ENCODE peak calls at places on chromosome 6, in six cellular contexts. Q, O, E, L, C and Z are unnamed samples.

GRCh38 chr6:90397929-90398674 is 101.5 kb upstream of the BACH2 start:
- DNase-seq in Q (no peak), E (no peak), C (no peak), O (no peak), L (no peak), Z (no peak)

GRCh38 chr6:16518265-16518664 is 243.0 kb downstream of the ATXN1 start:
- DNase-seq in Q (no peak), C (no peak), L (no peak), O (peak), E (no peak), Z (no peak)

GRCh38 chr6:151141685-151142084 is 98.1 kb upstream of the AKAP12 start:
- DNase-seq in O (no peak), L (no peak), C (no peak), E (peak), Q (no peak), Z (no peak)

GRCh38 chr6:44487002-44487401 is 99.5 kb downstream of the CDC5L start:
- DNase-seq in Q (no peak), E (no peak), O (no peak), C (no peak), L (no peak), Z (no peak)

GRCh38 chr6:136863752-136864151 is 41.4 kb downstream of the PEX7 start:
- DNase-seq in Q (no peak), E (no peak), O (no peak), C (no peak), L (no peak), Z (no peak)

GRCh38 chr6:158314737-158315136 is 2.5 kb downstream of the TULP4 start:
- DNase-seq in E (no peak), O (no peak), L (no peak), C (no peak), Q (no peak), Z (no peak)

GRCh38 chr6:6148192-6148815 is 141.6 kb upstream of the NRN1 start:
- DNase-seq in L (no peak), Q (no peak), O (no peak), C (peak), E (no peak), Z (no peak)

GRCh38 chr6:109260701-109261100 is 121.6 kb downstream of the CD164 start:
- DNase-seq in E (no peak), L (no peak), O (no peak), Q (no peak), C (peak), Z (no peak)

GRCh38 chr6:113860165-113860955 is 3.2 kb downstream of the MARCKS start:
- DNase-seq in E (peak), O (peak), C (no peak), Q (peak), L (peak), Z (no peak)

GRCh38 chr6:71335544-71335943 is 46.9 kb downstream of the OGFRL1 start:
- DNase-seq in L (no peak), C (no peak), O (no peak), Q (no peak), E (no peak), Z (no peak)
- TF ChIP-seq CTCF in L (no peak), C (no peak), O (no peak), Q (no peak), E (no peak), Z (no peak)

GRCh38 chr6:166956444-166957086 is at the start of gene RNASET2:
- DNase-seq in C (peak), O (peak), Q (peak), E (peak), L (peak), Z (no peak)
- TF ChIP-seq POLR2A in C (peak), O (peak), Q (peak), E (peak), L (no peak), Z (peak)

GRCh38 chr6:148055410-148055809 is 287.2 kb upstream of the SASH1 start:
- DNase-seq in C (peak), L (no peak), Q (no peak), E (no peak), O (no peak), Z (no peak)
- TF ChIP-seq POLR2AphosphoS5 in C (no peak), L (no peak), Q (no peak), E (no peak), O (no peak), Z (no peak)

GRCh38 chr6:170516783-170517616 is 36.1 kb downstream of the PSMB1 start:
- DNase-seq in C (no peak), L (peak), E (peak), O (peak), Q (peak), Z (no peak)

GRCh38 chr6:170525795-170526194 is 27.3 kb downstream of the PSMB1 start:
- DNase-seq in O (no peak), Q (no peak), L (no peak), C (no peak), E (no peak), Z (no peak)

GRCh38 chr6:170523256-170524187 is 29.6 kb downstream of the PSMB1 start:
- DNase-seq in E (no peak), Q (no peak), O (no peak), L (no peak), C (no peak), Z (no peak)

GRCh38 chr6:170524188-170524535 is 28.9 kb downstream of the PSMB1 start:
- DNase-seq in E (no peak), L (no peak), C (no peak), Q (no peak), O (no peak), Z (no peak)

DNA sequence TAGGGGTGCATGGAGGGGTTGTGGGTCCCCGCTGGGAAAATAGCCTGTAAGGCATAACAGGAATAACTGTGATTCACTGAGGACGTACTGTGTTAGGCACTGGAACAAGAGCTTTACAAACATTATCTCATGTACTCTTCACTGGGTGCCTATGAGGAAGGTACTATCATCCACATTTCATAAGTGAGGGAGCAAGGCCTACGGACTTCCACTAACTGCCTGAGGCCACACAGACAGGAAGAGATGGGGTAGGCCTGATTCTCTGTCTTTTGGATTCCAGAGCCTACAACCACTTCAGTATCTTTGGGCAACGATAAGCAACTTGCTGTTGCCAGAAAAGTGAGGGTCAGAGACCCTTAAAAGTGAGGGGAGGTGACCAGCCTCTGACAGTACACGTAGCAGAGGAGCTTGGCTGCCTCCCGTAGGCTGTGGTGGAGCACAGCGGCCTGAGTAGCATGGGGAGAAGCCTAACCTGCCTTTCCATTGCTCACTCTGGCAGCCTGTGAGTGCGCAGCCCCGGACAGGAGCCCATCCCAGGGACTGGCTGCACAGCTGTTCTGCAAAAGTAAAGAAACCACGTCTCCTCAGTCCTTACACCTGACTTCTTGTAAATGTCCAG is 30.4 kb downstream of the PSMB1 start:
- DNase-seq in O (no peak), Q (no peak), C (no peak), L (no peak), E (no peak), Z (no peak)
- TF ChIP-seq CTCF in O (no peak), Q (no peak), C (no peak), L (no peak), E (no peak), Z (no peak)

GRCh38 chr6:1641391-1641790 is 31.7 kb downstream of the FOXC1 start:
- DNase-seq in O (no peak), E (no peak), C (no peak), Q (peak), L (peak), Z (no peak)
- TF ChIP-seq POLR2A in O (no peak), E (no peak), C (no peak), Q (no peak), L (no peak), Z (no peak)